ENCODE peak calls at places on chromosomes 4 and X, in six cellular contexts. One of them, this sample, is unnamed.

GRCh38 chrX:24561121-24561520 is 86.0 kb downstream of the PCYT1B start:
- DNase-seq in memory B cell: no peak
- DNase-seq in SW480: peak
- DNase-seq in central memory CD4-positive, alpha-beta T cell: no peak
- DNase-seq in KBM-7: peak
- DNase-seq in dermis blood vessel endothelial cell: peak
- DNase-seq in this sample: peak

GRCh38 chrX:130091976-130092522 is 18.2 kb downstream of the ELF4 start:
- DNase-seq in SW480: peak
- DNase-seq in memory B cell: peak
- DNase-seq in central memory CD4-positive, alpha-beta T cell: peak
- DNase-seq in KBM-7: peak
- DNase-seq in dermis blood vessel endothelial cell: peak
- DNase-seq in this sample: peak

GRCh38 chrX:85111347-85111746 is 107.7 kb downstream of the APOOL start:
- DNase-seq in dermis blood vessel endothelial cell: peak
- DNase-seq in KBM-7: peak
- DNase-seq in memory B cell: no peak
- DNase-seq in SW480: no peak
- DNase-seq in central memory CD4-positive, alpha-beta T cell: no peak
- DNase-seq in this sample: peak

GRCh38 chrX:128800138-128800537 is 723.2 kb downstream of the SMARCA1 start:
- DNase-seq in SW480: peak
- DNase-seq in central memory CD4-positive, alpha-beta T cell: no peak
- DNase-seq in memory B cell: no peak
- DNase-seq in dermis blood vessel endothelial cell: no peak
- DNase-seq in KBM-7: no peak
- DNase-seq in this sample: no peak

GRCh38 chr4:102344520-102344954 is 745 bp downstream of the SLC39A8 start:
- DNase-seq in SW480: no peak
- DNase-seq in central memory CD4-positive, alpha-beta T cell: no peak
- DNase-seq in dermis blood vessel endothelial cell: peak
- DNase-seq in memory B cell: peak
- DNase-seq in KBM-7: no peak
- DNase-seq in this sample: peak

GRCh38 chr4:83112678-83113428 is 1.7 kb downstream of the PLAC8 start:
- DNase-seq in dermis blood vessel endothelial cell: no peak
- DNase-seq in central memory CD4-positive, alpha-beta T cell: no peak
- DNase-seq in memory B cell: no peak
- DNase-seq in KBM-7: peak
- DNase-seq in SW480: no peak
- DNase-seq in this sample: no peak

GRCh38 chr4:39043058-39043696 is 11.0 kb upstream of the TMEM156 start:
- DNase-seq in memory B cell: no peak
- DNase-seq in dermis blood vessel endothelial cell: peak
- DNase-seq in central memory CD4-positive, alpha-beta T cell: no peak
- DNase-seq in KBM-7: no peak
- DNase-seq in SW480: peak
- DNase-seq in this sample: no peak

GRCh38 chr4:2500547-2500946 is 31.6 kb downstream of the RNF4 start:
- DNase-seq in dermis blood vessel endothelial cell: no peak
- DNase-seq in SW480: no peak
- DNase-seq in memory B cell: no peak
- DNase-seq in central memory CD4-positive, alpha-beta T cell: no peak
- DNase-seq in KBM-7: no peak
- DNase-seq in this sample: no peak

GRCh38 chr4:155353923-155354540 is 22.7 kb downstream of the MAP9 start:
- DNase-seq in SW480: peak
- DNase-seq in central memory CD4-positive, alpha-beta T cell: no peak
- DNase-seq in memory B cell: no peak
- DNase-seq in KBM-7: peak
- DNase-seq in dermis blood vessel endothelial cell: peak
- DNase-seq in this sample: peak

GRCh38 chrX:129798888-129799287 is 19.1 kb downstream of the SASH3 start:
- DNase-seq in memory B cell: no peak
- DNase-seq in central memory CD4-positive, alpha-beta T cell: no peak
- DNase-seq in dermis blood vessel endothelial cell: peak
- DNase-seq in KBM-7: no peak
- DNase-seq in SW480: no peak
- DNase-seq in this sample: no peak

GRCh38 chr4:38805530-38806145 is 1.0 kb upstream of the TLR1 start:
- DNase-seq in memory B cell: no peak
- DNase-seq in dermis blood vessel endothelial cell: peak
- DNase-seq in central memory CD4-positive, alpha-beta T cell: no peak
- DNase-seq in KBM-7: peak
- DNase-seq in SW480: no peak
- DNase-seq in this sample: peak

GRCh38 chr4:65510976-65511375 is 159.3 kb downstream of the EPHA5 start:
- DNase-seq in SW480: no peak
- DNase-seq in dermis blood vessel endothelial cell: no peak
- DNase-seq in central memory CD4-positive, alpha-beta T cell: no peak
- DNase-seq in KBM-7: no peak
- DNase-seq in memory B cell: no peak
- DNase-seq in this sample: no peak

GRCh38 chrX:25941559-25942250 is 196.4 kb upstream of the MAGEB18 start:
- DNase-seq in memory B cell: no peak
- DNase-seq in central memory CD4-positive, alpha-beta T cell: no peak
- DNase-seq in KBM-7: no peak
- DNase-seq in SW480: no peak
- DNase-seq in dermis blood vessel endothelial cell: peak
- DNase-seq in this sample: peak

GRCh38 chr4:25635501-25635900 is 20.1 kb upstream of the SLC34A2 start:
- DNase-seq in central memory CD4-positive, alpha-beta T cell: no peak
- DNase-seq in memory B cell: no peak
- DNase-seq in KBM-7: no peak
- DNase-seq in dermis blood vessel endothelial cell: no peak
- DNase-seq in SW480: no peak
- DNase-seq in this sample: no peak

GRCh38 chr4:118711047-118711446 is 25.9 kb downstream of the METTL14 start:
- DNase-seq in central memory CD4-positive, alpha-beta T cell: no peak
- DNase-seq in memory B cell: no peak
- DNase-seq in dermis blood vessel endothelial cell: no peak
- DNase-seq in KBM-7: no peak
- DNase-seq in SW480: no peak
- DNase-seq in this sample: no peak

GRCh38 chr4:152415980-152416379 is 119.9 kb downstream of the FBXW7 start:
- DNase-seq in dermis blood vessel endothelial cell: no peak
- DNase-seq in KBM-7: no peak
- DNase-seq in memory B cell: no peak
- DNase-seq in central memory CD4-positive, alpha-beta T cell: no peak
- DNase-seq in SW480: no peak
- DNase-seq in this sample: no peak

GRCh38 chrX:102599950-102600579 is 750 bp downstream of the ARMCX5 start:
- DNase-seq in memory B cell: no peak
- DNase-seq in dermis blood vessel endothelial cell: peak
- DNase-seq in central memory CD4-positive, alpha-beta T cell: no peak
- DNase-seq in KBM-7: peak
- DNase-seq in SW480: peak
- DNase-seq in this sample: peak

GRCh38 chr4:57462843-57463242 is 352.7 kb upstream of the IGFBP7 start:
- DNase-seq in KBM-7: no peak
- DNase-seq in memory B cell: no peak
- DNase-seq in SW480: no peak
- DNase-seq in central memory CD4-positive, alpha-beta T cell: no peak
- DNase-seq in dermis blood vessel endothelial cell: no peak
- DNase-seq in this sample: no peak

GRCh38 chr4:8698341-8699062 is 105.9 kb downstream of the CPZ start:
- DNase-seq in dermis blood vessel endothelial cell: no peak
- DNase-seq in memory B cell: no peak
- DNase-seq in central memory CD4-positive, alpha-beta T cell: no peak
- DNase-seq in KBM-7: no peak
- DNase-seq in SW480: no peak
- DNase-seq in this sample: no peak

GRCh38 chr4:14898989-14899388 is 103.3 kb upstream of the CPEB2 start:
- DNase-seq in memory B cell: no peak
- DNase-seq in SW480: no peak
- DNase-seq in KBM-7: no peak
- DNase-seq in dermis blood vessel endothelial cell: no peak
- DNase-seq in central memory CD4-positive, alpha-beta T cell: no peak
- DNase-seq in this sample: no peak

GRCh38 chr4:14841801-14842748 is 160.2 kb upstream of the CPEB2 start:
- DNase-seq in SW480: peak
- DNase-seq in KBM-7: no peak
- DNase-seq in central memory CD4-positive, alpha-beta T cell: no peak
- DNase-seq in dermis blood vessel endothelial cell: no peak
- DNase-seq in memory B cell: no peak
- DNase-seq in this sample: no peak

GRCh38 chr4:36399762-36400353 is 118.4 kb downstream of the DTHD1 start:
- DNase-seq in memory B cell: peak
- DNase-seq in KBM-7: peak
- DNase-seq in SW480: no peak
- DNase-seq in central memory CD4-positive, alpha-beta T cell: peak
- DNase-seq in dermis blood vessel endothelial cell: no peak
- DNase-seq in this sample: peak

GRCh38 chr4:94403735-94404134 is 48.0 kb upstream of the PDLIM5 start:
- DNase-seq in KBM-7: no peak
- DNase-seq in central memory CD4-positive, alpha-beta T cell: no peak
- DNase-seq in memory B cell: no peak
- DNase-seq in dermis blood vessel endothelial cell: no peak
- DNase-seq in SW480: no peak
- DNase-seq in this sample: no peak

GRCh38 chr4:122632396-122633143 is 11.7 kb upstream of the IL21 start:
- DNase-seq in dermis blood vessel endothelial cell: no peak
- DNase-seq in KBM-7: no peak
- DNase-seq in SW480: no peak
- DNase-seq in memory B cell: no peak
- DNase-seq in central memory CD4-positive, alpha-beta T cell: no peak
- DNase-seq in this sample: no peak

GRCh38 chr4:3765271-3766206 is 646 bp upstream of the ADRA2C start:
- DNase-seq in memory B cell: no peak
- DNase-seq in central memory CD4-positive, alpha-beta T cell: no peak
- DNase-seq in KBM-7: peak
- DNase-seq in dermis blood vessel endothelial cell: peak
- DNase-seq in SW480: peak
- DNase-seq in this sample: no peak

GRCh38 chrX:79366888-79367749 is at the start of gene ITM2A:
- DNase-seq in memory B cell: peak
- DNase-seq in SW480: no peak
- DNase-seq in KBM-7: peak
- DNase-seq in central memory CD4-positive, alpha-beta T cell: peak
- DNase-seq in dermis blood vessel endothelial cell: peak
- DNase-seq in this sample: peak

GRCh38 chr4:110309686-110310085 is 111.3 kb upstream of the ELOVL6 start:
- DNase-seq in central memory CD4-positive, alpha-beta T cell: no peak
- DNase-seq in SW480: no peak
- DNase-seq in memory B cell: no peak
- DNase-seq in KBM-7: no peak
- DNase-seq in dermis blood vessel endothelial cell: no peak
- DNase-seq in this sample: no peak

GRCh38 chr4:98638661-98639060 is 19.8 kb downstream of the TSPAN5 start:
- DNase-seq in memory B cell: no peak
- DNase-seq in central memory CD4-positive, alpha-beta T cell: no peak
- DNase-seq in SW480: no peak
- DNase-seq in KBM-7: no peak
- DNase-seq in dermis blood vessel endothelial cell: no peak
- DNase-seq in this sample: no peak

GRCh38 chrX:3711331-3711917 is 2.0 kb downstream of the PRKX start:
- DNase-seq in dermis blood vessel endothelial cell: no peak
- DNase-seq in central memory CD4-positive, alpha-beta T cell: peak
- DNase-seq in KBM-7: no peak
- DNase-seq in memory B cell: peak
- DNase-seq in SW480: no peak
- DNase-seq in this sample: no peak

GRCh38 chr4:8780596-8781368 is 90.9 kb downstream of the HMX1 start:
- DNase-seq in memory B cell: no peak
- DNase-seq in SW480: no peak
- DNase-seq in central memory CD4-positive, alpha-beta T cell: no peak
- DNase-seq in dermis blood vessel endothelial cell: no peak
- DNase-seq in KBM-7: no peak
- DNase-seq in this sample: no peak

GRCh38 chrX:124862304-124862703 is 457.4 kb upstream of the TEX13C start:
- DNase-seq in central memory CD4-positive, alpha-beta T cell: no peak
- DNase-seq in SW480: no peak
- DNase-seq in dermis blood vessel endothelial cell: no peak
- DNase-seq in memory B cell: no peak
- DNase-seq in KBM-7: no peak
- DNase-seq in this sample: no peak

GRCh38 chr4:57265831-57266582 is 155.8 kb upstream of the IGFBP7 start:
- DNase-seq in dermis blood vessel endothelial cell: no peak
- DNase-seq in KBM-7: no peak
- DNase-seq in memory B cell: no peak
- DNase-seq in SW480: no peak
- DNase-seq in central memory CD4-positive, alpha-beta T cell: no peak
- DNase-seq in this sample: peak

GRCh38 chrX:38859602-38860001 is 58.3 kb downstream of the MID1IP1 start:
- DNase-seq in memory B cell: no peak
- DNase-seq in central memory CD4-positive, alpha-beta T cell: no peak
- DNase-seq in KBM-7: no peak
- DNase-seq in dermis blood vessel endothelial cell: no peak
- DNase-seq in SW480: peak
- DNase-seq in this sample: no peak

GRCh38 chrX:47283015-47283771 is 50.4 kb downstream of the USP11 start:
- DNase-seq in dermis blood vessel endothelial cell: no peak
- DNase-seq in central memory CD4-positive, alpha-beta T cell: no peak
- DNase-seq in memory B cell: no peak
- DNase-seq in SW480: peak
- DNase-seq in KBM-7: peak
- DNase-seq in this sample: no peak

GRCh38 chr4:100511906-100512305 is 5.9 kb downstream of the EMCN start:
- DNase-seq in memory B cell: no peak
- DNase-seq in KBM-7: no peak
- DNase-seq in dermis blood vessel endothelial cell: peak
- DNase-seq in SW480: no peak
- DNase-seq in central memory CD4-positive, alpha-beta T cell: no peak
- DNase-seq in this sample: peak

GRCh38 chr4:123449362-123449761 is 52.8 kb downstream of the SPRY1 start:
- DNase-seq in memory B cell: no peak
- DNase-seq in KBM-7: no peak
- DNase-seq in dermis blood vessel endothelial cell: no peak
- DNase-seq in central memory CD4-positive, alpha-beta T cell: no peak
- DNase-seq in SW480: no peak
- DNase-seq in this sample: no peak

GRCh38 chr4:110878413-110878812 is 255.5 kb upstream of the PITX2 start:
- DNase-seq in central memory CD4-positive, alpha-beta T cell: no peak
- DNase-seq in memory B cell: no peak
- DNase-seq in SW480: peak
- DNase-seq in KBM-7: no peak
- DNase-seq in dermis blood vessel endothelial cell: no peak
- DNase-seq in this sample: no peak

This sample was measured in endothelial cell of umbilical vein.